ENCODE peak calls at places on chromosomes 11 and 22, in ten cellular contexts. One of them, this sample, is unnamed.

GRCh38 chr22:43852605-43853327 is 9.5 kb downstream of the SULT4A1 start:
- DNase-seq in epithelial cell of prostate: no peak
- DNase-seq in GM03348: no peak
- DNase-seq in EH: no peak
- DNase-seq in HTR-8/SVneo: no peak
- DNase-seq in A172: no peak
- DNase-seq in stimulated activated CD8-positive, alpha-beta memory T cell treated with anti-CD3 and anti-CD28 coated beads, Interleukin-12 subunit alpha, Interleukin-12 subunit beta, amount 100 ng/mL, for 1 hour: no peak
- DNase-seq in hepatic stellate cell: no peak
- DNase-seq in NCI-H774: no peak
- DNase-seq in H7: peak
- DNase-seq in this sample: no peak

GRCh38 chr22:49848690-49849160 is 4.9 kb upstream of the ZBED4 start:
- DNase-seq in NCI-H774: no peak
- DNase-seq in H7: peak
- DNase-seq in hepatic stellate cell: no peak
- DNase-seq in HTR-8/SVneo: no peak
- DNase-seq in GM03348: no peak
- DNase-seq in A172: no peak
- DNase-seq in epithelial cell of prostate: no peak
- DNase-seq in stimulated activated CD8-positive, alpha-beta memory T cell treated with anti-CD3 and anti-CD28 coated beads, Interleukin-12 subunit alpha, Interleukin-12 subunit beta, amount 100 ng/mL, for 1 hour: no peak
- DNase-seq in EH: no peak
- DNase-seq in this sample: no peak

GRCh38 chr11:121112498-121113455 is 11.7 kb downstream of the TECTA start:
- DNase-seq in HTR-8/SVneo: peak
- DNase-seq in A172: peak
- DNase-seq in hepatic stellate cell: peak
- DNase-seq in GM03348: peak
- DNase-seq in stimulated activated CD8-positive, alpha-beta memory T cell treated with anti-CD3 and anti-CD28 coated beads, Interleukin-12 subunit alpha, Interleukin-12 subunit beta, amount 100 ng/mL, for 1 hour: peak
- DNase-seq in NCI-H774: peak
- DNase-seq in EH: peak
- DNase-seq in epithelial cell of prostate: peak
- DNase-seq in H7: peak
- DNase-seq in this sample: peak

GRCh38 chr11:68976095-68976494 is 4.7 kb downstream of the MRGPRD start:
- DNase-seq in EH: no peak
- DNase-seq in HTR-8/SVneo: no peak
- DNase-seq in A172: no peak
- DNase-seq in epithelial cell of prostate: no peak
- DNase-seq in GM03348: no peak
- DNase-seq in NCI-H774: no peak
- DNase-seq in hepatic stellate cell: no peak
- DNase-seq in H7: no peak
- DNase-seq in stimulated activated CD8-positive, alpha-beta memory T cell treated with anti-CD3 and anti-CD28 coated beads, Interleukin-12 subunit alpha, Interleukin-12 subunit beta, amount 100 ng/mL, for 1 hour: no peak
- DNase-seq in this sample: no peak

GRCh38 chr11:23725752-23726151 is 771.1 kb upstream of the LUZP2 start:
- DNase-seq in HTR-8/SVneo: no peak
- DNase-seq in stimulated activated CD8-positive, alpha-beta memory T cell treated with anti-CD3 and anti-CD28 coated beads, Interleukin-12 subunit alpha, Interleukin-12 subunit beta, amount 100 ng/mL, for 1 hour: no peak
- DNase-seq in EH: peak
- DNase-seq in epithelial cell of prostate: no peak
- DNase-seq in A172: peak
- DNase-seq in H7: no peak
- DNase-seq in hepatic stellate cell: no peak
- DNase-seq in NCI-H774: no peak
- DNase-seq in GM03348: no peak
- DNase-seq in this sample: no peak

GRCh38 chr11:118892515-118892914 is 8.8 kb downstream of the CXCR5 start:
- DNase-seq in H7: no peak
- DNase-seq in hepatic stellate cell: no peak
- DNase-seq in stimulated activated CD8-positive, alpha-beta memory T cell treated with anti-CD3 and anti-CD28 coated beads, Interleukin-12 subunit alpha, Interleukin-12 subunit beta, amount 100 ng/mL, for 1 hour: no peak
- DNase-seq in HTR-8/SVneo: no peak
- DNase-seq in EH: no peak
- DNase-seq in epithelial cell of prostate: no peak
- DNase-seq in NCI-H774: peak
- DNase-seq in A172: no peak
- DNase-seq in GM03348: no peak
- DNase-seq in this sample: peak

GRCh38 chr11:126968915-126969314 is 31.7 kb downstream of the KIRREL3 start:
- DNase-seq in epithelial cell of prostate: no peak
- DNase-seq in NCI-H774: no peak
- DNase-seq in EH: peak
- DNase-seq in HTR-8/SVneo: no peak
- DNase-seq in stimulated activated CD8-positive, alpha-beta memory T cell treated with anti-CD3 and anti-CD28 coated beads, Interleukin-12 subunit alpha, Interleukin-12 subunit beta, amount 100 ng/mL, for 1 hour: no peak
- DNase-seq in H7: peak
- DNase-seq in A172: no peak
- DNase-seq in hepatic stellate cell: no peak
- DNase-seq in GM03348: no peak
- DNase-seq in this sample: no peak

GRCh38 chr22:29041408-29041807 is 20.2 kb downstream of the C22orf31 start:
- DNase-seq in EH: peak
- DNase-seq in GM03348: peak
- DNase-seq in A172: no peak
- DNase-seq in HTR-8/SVneo: no peak
- DNase-seq in H7: no peak
- DNase-seq in NCI-H774: no peak
- DNase-seq in stimulated activated CD8-positive, alpha-beta memory T cell treated with anti-CD3 and anti-CD28 coated beads, Interleukin-12 subunit alpha, Interleukin-12 subunit beta, amount 100 ng/mL, for 1 hour: no peak
- DNase-seq in epithelial cell of prostate: no peak
- DNase-seq in hepatic stellate cell: no peak
- DNase-seq in this sample: no peak

GRCh38 chr11:2841411-2842190 is 44.0 kb downstream of the CDKN1C start:
- DNase-seq in NCI-H774: no peak
- DNase-seq in A172: no peak
- DNase-seq in hepatic stellate cell: no peak
- DNase-seq in EH: no peak
- DNase-seq in epithelial cell of prostate: no peak
- DNase-seq in HTR-8/SVneo: no peak
- DNase-seq in stimulated activated CD8-positive, alpha-beta memory T cell treated with anti-CD3 and anti-CD28 coated beads, Interleukin-12 subunit alpha, Interleukin-12 subunit beta, amount 100 ng/mL, for 1 hour: no peak
- DNase-seq in H7: no peak
- DNase-seq in GM03348: no peak
- DNase-seq in this sample: no peak

GRCh38 chr11:19244084-19244483 is 3.3 kb upstream of the E2F8 start:
- DNase-seq in hepatic stellate cell: no peak
- DNase-seq in EH: no peak
- DNase-seq in epithelial cell of prostate: peak
- DNase-seq in stimulated activated CD8-positive, alpha-beta memory T cell treated with anti-CD3 and anti-CD28 coated beads, Interleukin-12 subunit alpha, Interleukin-12 subunit beta, amount 100 ng/mL, for 1 hour: no peak
- DNase-seq in NCI-H774: no peak
- DNase-seq in GM03348: peak
- DNase-seq in HTR-8/SVneo: no peak
- DNase-seq in A172: no peak
- DNase-seq in H7: no peak
- DNase-seq in this sample: no peak